ENCODE peak calls at places on chromosomes 5 and 9, in six cellular contexts. L is GM12892, Y is HepG2, O is K562, N is GM12878, R is H1. A is an unnamed sample.

GRCh38 chr9:14213504-14213903 is 100.4 kb downstream of the NFIB start:
- DNase-seq in L (no peak), Y (peak; percentile 39), O (no peak), N (peak; percentile 7), R (no peak), A (no peak)

GRCh38 chr5:14723648-14724231 is 59.2 kb downstream of the OTULIN start:
- DNase-seq in L (no peak), Y (no peak), O (no peak), N (no peak), R (no peak), A (no peak)

GRCh38 chr5:137730331-137730730 is 5.6 kb downstream of the KLHL3 start:
- DNase-seq in L (no peak), Y (no peak), O (no peak), N (no peak), R (no peak), A (no peak)

GRCh38 chr5:139862313-139862712 is 66.7 kb downstream of the PSD2 start:
- DNase-seq in L (no peak), Y (no peak), O (peak; percentile 20), N (peak; percentile 23), R (no peak), A (no peak)

GRCh38 chr9:113628621-113629020 is 165.1 kb downstream of the RGS3 start:
- DNase-seq in L (no peak), Y (no peak), O (no peak), N (no peak), R (no peak), A (no peak)

GRCh38 chr9:70865471-70865870 is 255.9 kb downstream of the TRPM3 start:
- DNase-seq in L (no peak), Y (no peak), O (no peak), N (no peak), R (no peak), A (no peak)

GRCh38 chr9:21778300-21778699 is 24.1 kb upstream of the MTAP start:
- DNase-seq in L (no peak), Y (no peak), O (no peak), N (no peak), R (no peak), A (no peak)

GRCh38 chr9:18707078-18707477 is 233.1 kb downstream of the ADAMTSL1 start:
- DNase-seq in L (no peak), Y (peak; percentile 7), O (peak; percentile 1), N (no peak), R (no peak), A (no peak)

GRCh38 chr9:71250626-71251025 is 129.2 kb upstream of the TRPM3 start:
- DNase-seq in L (no peak), Y (no peak), O (no peak), N (no peak), R (peak; percentile 60), A (no peak)

GRCh38 chr5:74199436-74200210 is 440.9 kb downstream of the ENC1 start:
- DNase-seq in L (no peak), Y (no peak), O (no peak), N (no peak), R (no peak), A (no peak)

GRCh38 chr5:142512680-142513042 is 173.2 kb downstream of the FGF1 start:
- DNase-seq in L (no peak), Y (peak; percentile 34), O (no peak), N (no peak), R (no peak), A (no peak)

GRCh38 chr5:167822241-167822640 is 469.2 kb upstream of the WWC1 start:
- DNase-seq in L (no peak), Y (no peak), O (no peak), N (no peak), R (no peak), A (no peak)

GRCh38 chr5:108681079-108681921 is 66.4 kb upstream of the FER start:
- DNase-seq in L (peak; percentile 21), Y (peak; percentile 50), O (peak; percentile 81), N (peak; percentile 67), R (no peak), A (peak; percentile 18)

DNA sequence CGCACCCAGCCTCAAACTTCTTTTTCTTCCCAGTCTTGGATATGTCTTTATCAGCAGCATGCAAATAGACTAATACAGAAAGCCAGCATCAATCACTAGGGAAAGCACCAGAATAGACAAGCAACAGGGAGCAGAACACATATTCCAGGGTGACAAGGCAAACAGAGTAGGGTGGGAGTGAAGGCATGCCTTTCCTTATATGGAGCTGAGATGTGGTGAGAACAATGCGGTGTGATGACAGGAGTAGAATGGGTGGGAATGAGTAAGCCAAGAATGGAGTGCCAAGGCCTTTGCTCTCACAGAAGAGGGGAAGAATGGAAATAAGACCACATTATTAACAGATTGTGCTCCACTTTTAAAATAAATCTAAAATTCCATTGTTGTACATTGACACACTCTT is 115.6 kb downstream of the CETN3 start:
- DNase-seq in L (no peak), Y (peak; percentile 25), O (no peak), N (no peak), R (no peak), A (no peak)
- TF ChIP-seq TAF1 in L (no peak), Y (no peak), O (no peak), N (no peak), R (no peak), A (no peak)

GRCh38 chr9:99221266-99221622 is 498 bp downstream of the ALG2 start:
- DNase-seq in L (no peak), Y (no peak), O (no peak), N (no peak), R (no peak), A (peak; percentile 15)

GRCh38 chr9:99226054-99226453 is 4.0 kb downstream of the SEC61B start:
- DNase-seq in L (no peak), Y (no peak), O (no peak), N (no peak), R (no peak), A (no peak)

GRCh38 chr9:99221623-99222415 is at the start of the genes ALG2 and SEC61B:
- DNase-seq in L (peak; percentile 90), Y (peak; percentile 90), O (peak; percentile 95), N (peak; percentile 94), R (peak; percentile 87), A (peak; percentile 92)

GRCh38 chr9:99224445-99224844 is 2.4 kb downstream of the SEC61B start:
- DNase-seq in L (no peak), Y (no peak), O (no peak), N (no peak), R (no peak), A (no peak)

GRCh38 chr9:99222416-99223280 is 566 bp downstream of the SEC61B start:
- DNase-seq in L (no peak), Y (no peak), O (peak; percentile 45), N (no peak), R (no peak), A (no peak)
- TF ChIP-seq POLR2AphosphoS5 in L (no peak), Y (no peak), O (no peak), N (peak; percentile 2), R (no peak), A (no peak)

DNA sequence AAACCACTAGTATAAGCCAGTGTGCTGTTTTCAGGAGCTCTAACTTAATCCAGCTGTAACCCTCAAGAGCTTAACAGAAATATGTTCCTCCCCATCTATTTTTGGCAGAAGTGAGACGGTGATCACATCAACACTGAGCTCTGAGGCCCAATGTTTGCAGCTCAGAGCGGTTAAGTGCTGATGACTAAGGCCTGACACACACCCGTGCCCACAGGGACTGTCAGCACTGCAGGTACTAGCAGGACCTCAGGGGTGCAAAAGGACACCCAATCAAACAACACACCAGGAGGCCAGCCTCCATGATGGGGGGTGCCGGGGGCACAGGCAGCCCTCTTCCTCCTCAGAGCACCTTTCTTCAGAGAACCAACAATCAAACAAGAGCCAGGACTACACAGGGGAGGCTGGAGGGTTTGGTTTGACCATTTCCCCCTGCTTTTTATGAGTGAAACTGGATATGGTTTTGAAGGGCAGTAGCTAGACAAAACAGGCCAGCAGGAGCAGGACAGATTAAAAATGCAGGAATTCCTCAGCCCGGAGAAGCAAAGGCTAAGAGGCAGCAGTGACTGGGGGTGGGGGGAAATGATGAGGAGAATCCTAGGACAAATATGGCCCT is 61.3 kb downstream of the RAPGEF1 start:
- DNase-seq in L (peak; percentile 71), Y (peak; percentile 56), O (peak; percentile 76), N (peak; percentile 87), R (no peak), A (peak; percentile 66)
- TF ChIP-seq POLR2A in L (peak; percentile 68), Y (no peak), O (no peak), N (peak; percentile 75), R (no peak), A (peak; percentile 76)

DNA sequence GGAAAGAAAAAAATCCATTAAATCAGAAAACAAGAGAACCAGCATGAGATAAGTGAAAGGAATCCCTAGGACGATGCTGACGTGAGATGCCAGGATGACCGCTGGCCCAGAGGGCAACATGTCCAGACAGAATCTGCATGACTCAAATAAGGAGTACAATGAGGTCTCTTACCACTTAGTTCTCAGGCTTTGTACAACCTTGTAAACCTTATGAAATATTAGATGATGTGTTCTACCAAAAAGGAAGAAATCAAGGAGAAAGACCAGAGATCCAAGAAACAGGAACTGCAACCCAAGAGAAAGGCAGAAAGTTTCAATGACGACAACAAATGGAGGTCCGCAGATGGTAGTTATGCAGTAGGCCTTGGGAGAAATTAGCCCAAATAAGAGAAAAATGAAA is 2.8 kb upstream of the GPR150 start:
- DNase-seq in L (no peak), Y (no peak), O (no peak), N (peak; percentile 73), R (no peak), A (no peak)
- TF ChIP-seq TAF1 in L (no peak), Y (no peak), O (no peak), N (no peak), R (no peak), A (no peak)

GRCh38 chr5:83312672-83313071 is 158.9 kb upstream of the VCAN start:
- DNase-seq in L (no peak), Y (no peak), O (no peak), N (no peak), R (no peak), A (no peak)

DNA sequence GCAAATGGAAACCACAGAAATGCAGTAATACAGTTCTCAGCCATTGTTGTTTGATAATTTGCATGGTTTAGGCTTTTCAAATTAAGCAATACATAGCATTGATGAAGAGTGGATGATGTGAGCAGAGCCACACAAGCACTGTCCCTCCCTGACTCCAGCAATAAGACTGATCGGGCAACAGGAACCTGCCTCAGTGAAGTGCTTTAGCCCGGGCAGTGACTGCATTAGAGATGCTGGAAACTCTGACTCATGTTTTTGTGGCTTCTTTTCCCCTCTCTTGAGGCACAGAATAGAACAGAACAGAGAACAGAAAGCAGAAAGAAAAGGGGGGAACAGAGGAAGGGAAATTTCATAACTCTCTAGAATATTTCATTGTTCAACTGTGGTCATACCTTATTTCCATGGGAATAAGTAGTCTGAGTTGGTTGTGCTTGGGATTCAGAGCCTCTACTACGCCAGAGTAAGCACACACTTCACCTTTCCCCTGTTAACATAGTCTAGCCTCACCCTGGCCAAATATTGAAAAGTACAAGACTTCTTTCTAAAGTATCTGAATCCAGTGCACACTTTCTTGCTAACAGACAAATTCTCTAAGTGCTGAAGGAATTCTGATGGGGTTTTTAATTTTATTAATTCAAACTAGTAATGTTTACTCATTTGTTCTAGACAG is 164.8 kb upstream of the VCAN start:
- DNase-seq in L (peak; percentile 23), Y (no peak), O (no peak), N (peak; percentile 84), R (no peak), A (peak; percentile 26)
- TF ChIP-seq POLR2AphosphoS5 in L (peak; percentile 66), Y (no peak), O (no peak), N (peak; percentile 49), R (no peak), A (peak; percentile 47)

GRCh38 chr5:72955768-72956323 is at the start of gene FCHO2:
- DNase-seq in L (peak; percentile 89), Y (peak; percentile 90), O (peak; percentile 98), N (peak; percentile 57), R (peak; percentile 87), A (peak; percentile 90)
- TF ChIP-seq POLR2A in L (no peak), Y (peak; percentile 82), O (peak; percentile 88), N (peak; percentile 43), R (no peak), A (no peak)

GRCh38 chr9:97895695-97896332 is 26.5 kb downstream of the TRMO start:
- DNase-seq in L (no peak), Y (peak; percentile 25), O (peak; percentile 62), N (no peak), R (no peak), A (no peak)
- TF ChIP-seq TAF1 in L (no peak), Y (no peak), O (no peak), N (no peak), R (no peak), A (no peak)